ENCODE peak calls at places on chromosomes 4 and X, in six cellular contexts. K is RWPE2, X is mesendoderm, G is PC-9, F is H1, S is heart right ventricle. Q is an unnamed sample. For H3K4me1, the result is how much of the 10 kb centered on the place peaks cover.

GRCh38 chr4:88533937-88534750 is 10.6 kb upstream of the PYURF start:
- DNase-seq in F (no peak), G (no peak), X (peak), K (no peak), S (no peak), Q (no peak)

GRCh38 chr4:38675167-38676121 is 11.4 kb downstream of the KLF3 start:
- DNase-seq in S (peak), F (peak), K (no peak), X (peak), G (peak), Q (peak)

GRCh38 chr4:45629717-45630116 is 494.1 kb downstream of the GABRG1 start:
- DNase-seq in G (no peak), F (no peak), K (no peak), X (no peak), S (no peak), Q (no peak)

GRCh38 chr4:138977525-138977924 is 38.1 kb upstream of the NOCT start:
- DNase-seq in K (no peak), X (peak), F (peak), G (no peak), S (no peak), Q (no peak)

GRCh38 chr4:10184051-10184450 is 67.5 kb upstream of the WDR1 start:
- DNase-seq in S (no peak), K (no peak), X (no peak), G (no peak), F (no peak), Q (no peak)

GRCh38 chrX:75957107-75957610 is 172.1 kb upstream of the MAGEE2 start:
- DNase-seq in F (no peak), X (peak), K (no peak), S (no peak), G (no peak), Q (no peak)

GRCh38 chrX:17542123-17542522 is 167.1 kb downstream of the NHS start:
- DNase-seq in G (no peak), S (peak), X (no peak), F (no peak), K (no peak), Q (no peak)

GRCh38 chrX:5867778-5868177 is 360.9 kb downstream of the NLGN4X start:
- DNase-seq in K (no peak), F (no peak), X (no peak), S (no peak), G (no peak), Q (no peak)

GRCh38 chr4:2858451-2859217 is 15.0 kb downstream of the ADD1 start:
- DNase-seq in F (no peak), G (no peak), K (no peak), S (no peak), X (no peak), Q (no peak)

GRCh38 chrX:47097018-47097417 is 18.8 kb downstream of the RGN start:
- DNase-seq in X (no peak), K (no peak), F (no peak), S (no peak), G (no peak), Q (no peak)

GRCh38 chrX:149633511-149633910 is 1.9 kb upstream of the TMEM185A start:
- DNase-seq in G (no peak), K (no peak), S (no peak), F (no peak), X (no peak), Q (no peak)

GRCh38 chrX:81957900-81958545 is 756.1 kb downstream of the SH3BGRL start:
- DNase-seq in F (no peak), X (peak), K (no peak), S (no peak), G (no peak), Q (no peak)

GRCh38 chr4:110630621-110631402 is 7.9 kb upstream of the PITX2 start:
- DNase-seq in X (peak), G (no peak), S (no peak), K (no peak), F (peak), Q (no peak)

GRCh38 chr4:3283916-3284315 is 8.9 kb upstream of the RGS12 start:
- DNase-seq in F (no peak), S (no peak), X (no peak), K (peak), G (no peak), Q (no peak)

GRCh38 chr4:15982833-15983528 is 20.0 kb upstream of the FGFBP2 start:
- DNase-seq in K (no peak), G (no peak), S (no peak), X (peak), F (no peak), Q (no peak)

GRCh38 chr4:81164126-81164525 is 50.9 kb downstream of the PRKG2 start:
- DNase-seq in X (no peak), S (no peak), G (no peak), K (no peak), F (no peak), Q (peak)

GRCh38 chr4:36624030-36624429 is 342.6 kb downstream of the DTHD1 start:
- DNase-seq in S (no peak), X (no peak), K (no peak), F (no peak), G (no peak), Q (no peak)

GRCh38 chrX:42107495-42108139 is 184.3 kb upstream of the CASK start:
- DNase-seq in F (no peak), X (no peak), G (no peak), S (no peak), K (no peak), Q (no peak)

GRCh38 chrX:55783723-55784122 is 66.2 kb downstream of the RRAGB start:
- DNase-seq in S (no peak), K (no peak), X (no peak), G (no peak), F (no peak), Q (no peak)

GRCh38 chrX:65491620-65492019 is 43.0 kb downstream of the LAS1L start:
- DNase-seq in X (no peak), G (no peak), F (no peak), K (no peak), S (no peak), Q (no peak)

GRCh38 chr4:55742655-55743191 is 76.9 kb upstream of the EXOC1L start:
- DNase-seq in G (no peak), F (no peak), S (no peak), K (no peak), X (no peak), Q (no peak)

GRCh38 chr4:173264245-173264959 is 69.8 kb downstream of the HMGB2 start:
- DNase-seq in X (no peak), F (no peak), S (peak), K (no peak), G (no peak), Q (peak)

GRCh38 chr4:137692205-137692604 is 159.9 kb upstream of the PCDH18 start:
- DNase-seq in F (no peak), X (no peak), S (no peak), G (no peak), K (no peak), Q (no peak)

GRCh38 chr4:171594293-171594692 is 218.9 kb upstream of the GALNTL6 start:
- DNase-seq in G (no peak), F (no peak), K (no peak), S (no peak), X (peak), Q (no peak)

GRCh38 chr4:37661643-37662221 is 24.4 kb downstream of the RELL1 start:
- DNase-seq in S (no peak), X (no peak), F (no peak), K (no peak), G (no peak), Q (no peak)

GRCh38 chr4:157992038-157992706 is 180.7 kb downstream of the GASK1B start:
- DNase-seq in S (peak), K (no peak), X (peak), G (peak), F (no peak), Q (no peak)

GRCh38 chr4:68344785-68345184 is 5.1 kb downstream of the YTHDC1 start:
- DNase-seq in K (no peak), F (no peak), S (no peak), G (no peak), X (no peak), Q (no peak)

GRCh38 chr4:68346461-68346860 is 3.4 kb downstream of the YTHDC1 start:
- DNase-seq in S (no peak), G (no peak), K (no peak), X (no peak), F (no peak), Q (no peak)

GRCh38 chr4:68349361-68350360 is at the start of gene YTHDC1:
- DNase-seq in G (peak), F (peak), X (peak), S (peak), K (peak), Q (peak)

GRCh38 chr4:68348577-68348976 is 1.3 kb downstream of the YTHDC1 start:
- DNase-seq in K (no peak), X (no peak), S (no peak), F (no peak), G (no peak), Q (no peak)

GRCh38 chr4:68347845-68348244 is 2.0 kb downstream of the YTHDC1 start:
- DNase-seq in S (no peak), X (no peak), F (no peak), G (no peak), K (no peak), Q (no peak)
- H3K4me3 ChIP-seq in S (peak), X (peak), F (peak), G (peak), K (peak), Q (no peak)

GRCh38 chr4:26088433-26088928 is 174.5 kb downstream of the SMIM20 start:
- DNase-seq in X (no peak), G (peak), S (no peak), K (no peak), F (no peak), Q (no peak)
- H3K4me1 ChIP-seq in X (under half), G (under half), S (under half), K (under half), F (under half), Q (under half)

GRCh38 chr4:54440394-54441223 is 211.5 kb downstream of the PDGFRA start:
- DNase-seq in S (peak), G (no peak), X (peak), F (no peak), K (no peak), Q (no peak)

DNA sequence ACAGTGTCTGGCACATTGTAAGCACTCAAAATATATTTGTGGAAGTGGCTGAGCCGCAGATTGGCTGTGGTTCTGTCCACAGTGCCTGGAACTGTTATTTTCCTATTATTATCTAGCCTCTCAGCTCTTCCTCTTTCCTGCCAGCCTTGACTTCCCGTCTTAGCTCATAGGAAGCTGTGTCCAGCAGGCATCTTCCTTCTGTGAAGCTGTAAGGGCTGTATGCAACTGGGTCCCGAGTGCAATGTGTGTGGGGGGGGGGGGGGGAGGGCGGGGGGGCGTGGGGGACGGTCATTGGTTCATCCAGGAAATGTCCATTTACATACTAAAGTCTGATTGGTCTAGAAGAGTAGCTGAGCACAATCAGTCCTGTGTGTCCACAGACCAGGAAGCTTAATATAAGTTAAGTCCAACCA is 210.7 kb downstream of the PDGFRA start:
- DNase-seq in G (no peak), K (no peak), X (no peak), F (no peak), S (peak), Q (peak)
- H3K4me3 ChIP-seq in G (no peak), K (no peak), X (no peak), F (no peak), S (peak), Q (no peak)

GRCh38 chr4:73343432-73343831 is 60.7 kb upstream of the ALB start:
- DNase-seq in S (no peak), G (no peak), F (no peak), K (no peak), X (peak), Q (peak)
- H3K4me1 ChIP-seq in S (under half), G (under half), F (under half), K (under half), X (under half), Q (under half)